ENCODE peak calls at places on chromosomes 11 and 22, in six cellular contexts. E is NCI-H1417; X is bronchial epithelial cell; V is psoas muscle; M is heart right ventricle; T is CD8-positive, alpha-beta memory T cell. K is an unnamed sample.

GRCh38 chr22:26646158-26646557 is 11.2 kb upstream of the MIAT start:
- DNase-seq in T (no peak), E (no peak), V (no peak), X (no peak), M (no peak), K (no peak)

GRCh38 chr22:40844951-40845350 is 11.5 kb downstream of the ST13 start:
- DNase-seq in V (no peak), E (no peak), T (no peak), M (no peak), X (no peak), K (no peak)

GRCh38 chr11:28657378-28658030 is 549.3 kb downstream of the METTL15 start:
- DNase-seq in V (no peak), X (peak; percentile 52), T (no peak), E (no peak), M (no peak), K (no peak)

GRCh38 chr11:48148749-48149148 is 67.9 kb upstream of the OR4B1 start:
- DNase-seq in M (no peak), E (no peak), T (no peak), V (no peak), X (peak; percentile 44), K (no peak)

GRCh38 chr22:39700565-39700964 is 130.0 kb downstream of the CACNA1I start:
- DNase-seq in E (no peak), X (no peak), M (no peak), V (no peak), T (no peak), K (no peak)

GRCh38 chr11:8258289-8258688 is 5.4 kb downstream of the LMO1 start:
- DNase-seq in X (no peak), M (no peak), V (peak; percentile 76), T (no peak), E (no peak), K (peak; percentile 2)

GRCh38 chr11:77471520-77472234 is 2.2 kb downstream of the PAK1 start:
- DNase-seq in V (no peak), M (no peak), X (peak; percentile 73), T (no peak), E (no peak), K (no peak)

GRCh38 chr22:45472426-45472825 is 30.3 kb upstream of the FBLN1 start:
- DNase-seq in E (no peak), V (no peak), T (no peak), X (peak; percentile 47), M (no peak), K (no peak)

GRCh38 chr11:65593518-65594414 is 1.8 kb downstream of the KCNK7 start:
- DNase-seq in V (peak; percentile 87), T (no peak), X (no peak), E (no peak), M (peak; percentile 50), K (peak; percentile 59)

GRCh38 chr11:130428692-130429681 is 578 bp upstream of the ADAMTS8 start:
- DNase-seq in X (no peak), T (no peak), E (no peak), M (no peak), V (no peak), K (no peak)

GRCh38 chr22:35202376-35202775 is 54.9 kb upstream of the HMGXB4 start:
- DNase-seq in M (no peak), T (no peak), X (no peak), E (no peak), V (no peak), K (no peak)

GRCh38 chr11:44684886-44685285 is 41.9 kb upstream of the TSPAN18 start:
- DNase-seq in E (no peak), X (no peak), V (no peak), T (no peak), M (no peak), K (no peak)